ENCODE peak calls at places on chromosome 22, in four cellular contexts. L is GM23248; X is upper lobe of right lung; J is stimulated activated naive B cell treated with anti-CD40 and anti-IgM and Interleukin-4, amounts not matched to agents 10 μg/mL and 1 μg/mL and 100 μg/mL, for 72 hours. Q is an unnamed sample.

GRCh38 chr22:48755332-48755949 is 1072.2 kb downstream of the BRD1 start:
- DNase-seq in L (no peak), X (no peak), J (no peak), Q (no peak)

GRCh38 chr22:31820655-31821054 is 66.8 kb downstream of the DEPDC5 start:
- DNase-seq in J (no peak), L (no peak), X (no peak), Q (no peak)

GRCh38 chr22:46002757-46003270 is 25.9 kb upstream of the WNT7B start:
- DNase-seq in J (no peak), X (peak), L (peak), Q (no peak)

GRCh38 chr22:19463491-19464469 is 15.2 kb downstream of the UFD1 start:
- DNase-seq in X (no peak), J (no peak), L (peak), Q (no peak)

GRCh38 chr22:43476341-43476740 is 64.5 kb downstream of the MPPED1 start:
- DNase-seq in J (no peak), L (no peak), X (no peak), Q (peak)

GRCh38 chr22:24945430-24945829 is 1.1 kb downstream of the LHFPL7 start:
- DNase-seq in X (no peak), L (no peak), J (no peak), Q (no peak)

GRCh38 chr22:19497245-19497644 is 17.5 kb downstream of the CDC45 start:
- DNase-seq in X (no peak), L (peak), J (no peak), Q (no peak)

GRCh38 chr22:28976588-28976987 is 85.0 kb downstream of the C22orf31 start:
- DNase-seq in J (no peak), L (peak), X (no peak), Q (no peak)

GRCh38 chr22:16970446-16970845 is 37.6 kb downstream of the GAB4 start:
- DNase-seq in L (no peak), J (no peak), X (no peak), Q (no peak)

GRCh38 chr22:46027219-46028068 is 50.5 kb upstream of the WNT7B start:
- DNase-seq in X (peak), J (no peak), L (peak), Q (peak)

GRCh38 chr22:19628038-19628776 is 86.1 kb upstream of the SEPTIN5 start:
- DNase-seq in X (no peak), J (no peak), L (no peak), Q (no peak)

GRCh38 chr22:26448941-26449340 is 19.9 kb downstream of the ASPHD2 start:
- DNase-seq in J (no peak), L (no peak), X (no peak), Q (no peak)

GRCh38 chr22:44667829-44668189 is 34.2 kb upstream of the PRR5 start:
- DNase-seq in J (no peak), X (no peak), L (peak), Q (no peak)

GRCh38 chr22:42994917-42995562 is 19.9 kb downstream of the PACSIN2 start:
- DNase-seq in X (no peak), L (peak), J (peak), Q (no peak)

GRCh38 chr22:46107753-46108563 is 42.4 kb upstream of the PPARA start:
- DNase-seq in J (no peak), L (peak), X (no peak), Q (no peak)

GRCh38 chr22:37018815-37019308 is 385 bp downstream of the TST start:
- DNase-seq in L (peak), J (peak), X (peak), Q (peak)

GRCh38 chr22:16824718-16825687 is at the start of gene XKR3:
- DNase-seq in X (no peak), L (peak), J (peak), Q (no peak)

GRCh38 chr22:41447435-41448188 is 1.0 kb upstream of the TOB2 start:
- DNase-seq in J (peak), X (peak), L (peak), Q (peak)

GRCh38 chr22:31496735-31497146 is 405 bp downstream of the SFI1 start:
- DNase-seq in L (peak), J (no peak), X (peak), Q (no peak)

GRCh38 chr22:39690901-39691620 is 120.5 kb downstream of the CACNA1I start:
- DNase-seq in J (no peak), X (no peak), L (peak), Q (peak)

GRCh38 chr22:37416806-37417205 is 10.5 kb downstream of the ELFN2 start:
- DNase-seq in L (no peak), J (no peak), X (no peak), Q (peak)

GRCh38 chr22:48167238-48167637 is 1404.8 kb downstream of the TBC1D22A start:
- DNase-seq in J (no peak), X (no peak), L (no peak), Q (peak)

GRCh38 chr22:41780714-41781507 is 19.6 kb upstream of the CCDC134 start:
- DNase-seq in X (peak), J (peak), L (peak), Q (no peak)